ENCODE peak calls at places on chromosomes 6 and 20, in eight cellular contexts. H, Q, X, V, E, N, U and O are unnamed samples.

GRCh38 chr6:1527098-1527497 is 82.6 kb upstream of the FOXC1 start:
- DNase-seq in N (peak), E (no peak), V (no peak), X (peak), U (no peak), H (peak), Q (peak), O (no peak)

GRCh38 chr20:4869290-4870193 is 131.8 kb downstream of the SLC23A2 start:
- DNase-seq in X (no peak), Q (no peak), V (no peak), H (peak), U (no peak), E (no peak), N (no peak), O (no peak)

GRCh38 chr6:130708338-130708737 is 118.9 kb upstream of the SMLR1 start:
- DNase-seq in Q (peak), E (no peak), N (no peak), U (no peak), H (no peak), X (no peak), V (no peak), O (no peak)

GRCh38 chr6:152124432-152125074 is 317.1 kb downstream of the ESR1 start:
- DNase-seq in V (no peak), E (no peak), H (no peak), X (no peak), U (no peak), N (no peak), Q (peak), O (no peak)

GRCh38 chr6:106527979-106528378 is 101.3 kb downstream of the RTN4IP1 start:
- DNase-seq in X (no peak), E (no peak), N (no peak), Q (peak), U (no peak), H (no peak), V (no peak), O (no peak)

GRCh38 chr6:116996842-116997241 is 119.8 kb downstream of the RFX6 start:
- DNase-seq in Q (no peak), E (no peak), H (no peak), N (no peak), X (no peak), V (no peak), U (no peak), O (no peak)

GRCh38 chr6:16322666-16323312 is 84.4 kb downstream of the GMPR start:
- DNase-seq in E (no peak), Q (peak), H (peak), N (peak), U (peak), V (peak), X (peak), O (no peak)

GRCh38 chr6:11315743-11316437 is 83.4 kb upstream of the NEDD9 start:
- DNase-seq in V (no peak), X (no peak), Q (peak), H (no peak), U (no peak), E (no peak), N (no peak), O (no peak)

GRCh38 chr20:2610941-2611720 is 41.3 kb upstream of the NOP56 start:
- DNase-seq in V (no peak), Q (no peak), N (no peak), E (no peak), U (no peak), H (no peak), X (no peak), O (no peak)

GRCh38 chr6:141914646-141915045 is 218.1 kb upstream of the GJE1 start:
- DNase-seq in V (no peak), H (no peak), Q (no peak), E (no peak), U (no peak), N (no peak), X (no peak), O (no peak)

GRCh38 chr20:44832724-44833123 is 22.4 kb upstream of the RIMS4 start:
- DNase-seq in Q (no peak), U (no peak), X (no peak), E (no peak), N (no peak), H (no peak), V (no peak), O (no peak)

GRCh38 chr20:21101453-21102251 is 4.5 kb downstream of the LINC00237 start:
- DNase-seq in E (peak), N (no peak), U (no peak), V (no peak), H (no peak), X (peak), Q (no peak), O (no peak)

GRCh38 chr6:30793521-30794194 is 49.3 kb upstream of the IER3 start:
- DNase-seq in N (no peak), Q (peak), V (no peak), X (no peak), H (peak), U (no peak), E (no peak), O (no peak)

GRCh38 chr6:3263091-3263490 is 4.3 kb downstream of the PSMG4 start:
- DNase-seq in H (no peak), X (no peak), V (no peak), N (no peak), E (no peak), Q (no peak), U (no peak), O (no peak)